ENCODE peak calls at places on chromosomes 12 and 14, in four cellular contexts. P is central memory CD8-positive, alpha-beta T cell; Y is psoas muscle; X is T-helper 17 cell. F is an unnamed sample.

GRCh38 chr14:89233184-89233583 is 183.8 kb downstream of the FOXN3 start:
- ATAC-seq in P (no peak), Y (no peak), X (no peak), F (no peak)

GRCh38 chr12:53560912-53561589 is 53.8 kb upstream of the NPFF start:
- ATAC-seq in P (no peak), Y (no peak), X (no peak), F (no peak)

GRCh38 chr14:61615743-61616523 is 79.4 kb upstream of the HIF1A start:
- ATAC-seq in P (no peak), Y (no peak), X (no peak), F (no peak)

GRCh38 chr14:71855399-71856036 is 76.7 kb upstream of the RGS6 start:
- ATAC-seq in P (no peak), Y (no peak), X (no peak), F (peak; percentile 81)

GRCh38 chr12:15801770-15802393 is 12.7 kb upstream of the EPS8 start:
- ATAC-seq in P (no peak), Y (no peak), X (no peak), F (peak; percentile 88)

GRCh38 chr12:6322352-6322751 is 11.9 kb downstream of the PLEKHG6 start:
- ATAC-seq in P (no peak), Y (no peak), X (no peak), F (peak; percentile 9)

GRCh38 chr12:13211859-13212664 is 15.5 kb downstream of the EMP1 start:
- ATAC-seq in P (no peak), Y (no peak), X (peak; percentile 85), F (no peak)

GRCh38 chr12:53564276-53564675 is 57.0 kb upstream of the NPFF start:
- ATAC-seq in P (no peak), Y (no peak), X (peak; percentile 40), F (no peak)

GRCh38 chr14:103329421-103330347 is 4.4 kb upstream of the EIF5 start:
- ATAC-seq in P (no peak), Y (no peak), X (no peak), F (no peak)

GRCh38 chr12:121253638-121254335 is 42.7 kb downstream of the CAMKK2 start:
- ATAC-seq in P (no peak), Y (no peak), X (no peak), F (no peak)

GRCh38 chr12:24838531-24838950 is 110.4 kb downstream of the BCAT1 start:
- ATAC-seq in P (peak; percentile 30), Y (peak; percentile 77), X (peak; percentile 14), F (no peak)

GRCh38 chr12:109286252-109286651 is 22.8 kb downstream of the FOXN4 start:
- ATAC-seq in P (no peak), Y (no peak), X (no peak), F (no peak)

GRCh38 chr14:92492261-92492660 is 21.3 kb upstream of the RIN3 start:
- ATAC-seq in P (no peak), Y (no peak), X (peak; percentile 33), F (peak; percentile 40)